ENCODE peak calls at places on chromosomes 12 and 14, in four cellular contexts. F is brain microvascular endothelial cell, Q is cardiac muscle cell, X is endodermal cell. V is an unnamed sample. For H3K36me3, the result is how much of the 10 kb centered on the place peaks cover.

GRCh38 chr14:30340495-30340894 is 218.5 kb upstream of the G2E3 start:
- DNase-seq in F (no peak), X (no peak), Q (no peak), V (no peak)

GRCh38 chr12:42266579-42267230 is 28.7 kb upstream of the YAF2 start:
- DNase-seq in Q (no peak), F (no peak), X (peak), V (no peak)

GRCh38 chr12:95397566-95397965 is 76.4 kb upstream of the METAP2 start:
- DNase-seq in Q (no peak), X (no peak), F (no peak), V (no peak)

GRCh38 chr12:79275631-79276030 is 411.1 kb downstream of the SYT1 start:
- DNase-seq in X (no peak), Q (no peak), F (peak), V (no peak)

GRCh38 chr14:94773017-94773681 is 3.2 kb upstream of the GSC start:
- DNase-seq in X (peak), Q (no peak), F (no peak), V (no peak)

GRCh38 chr14:39432619-39433451 is 602 bp upstream of the FBXO33 start:
- DNase-seq in Q (peak), F (peak), X (peak), V (peak)

GRCh38 chr14:92462568-92462967 is 51.0 kb upstream of the RIN3 start:
- DNase-seq in Q (no peak), X (no peak), F (no peak), V (no peak)

GRCh38 chr14:72261068-72261467 is 328.8 kb downstream of the RGS6 start:
- DNase-seq in F (no peak), X (no peak), Q (no peak), V (no peak)

GRCh38 chr14:75259946-75260545 is 18.6 kb upstream of the FOS start:
- DNase-seq in Q (no peak), X (no peak), F (no peak), V (no peak)

DNA sequence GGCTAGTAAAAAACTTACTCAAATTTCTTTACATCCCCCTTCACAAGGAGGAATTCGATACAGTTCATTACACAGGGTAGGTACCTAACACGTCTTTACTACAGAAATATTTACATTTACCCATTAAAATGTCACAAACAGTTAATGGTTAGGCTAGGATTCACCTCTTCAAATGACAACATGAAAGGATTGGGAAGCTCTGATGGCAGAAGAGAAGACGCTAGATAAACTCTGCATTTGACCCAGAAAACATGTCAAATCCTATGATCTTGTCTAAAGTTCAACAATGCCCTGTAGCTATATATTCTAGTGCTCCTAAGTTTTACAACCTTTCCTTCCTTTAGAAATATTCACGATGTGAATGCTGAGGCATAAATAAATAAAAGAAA is 64.8 kb downstream of the DENND5B start:
- DNase-seq in F (no peak), Q (no peak), X (no peak), V (no peak)
- H3K4me3 ChIP-seq in F (no peak), Q (no peak), X (no peak), V (no peak)

DNA sequence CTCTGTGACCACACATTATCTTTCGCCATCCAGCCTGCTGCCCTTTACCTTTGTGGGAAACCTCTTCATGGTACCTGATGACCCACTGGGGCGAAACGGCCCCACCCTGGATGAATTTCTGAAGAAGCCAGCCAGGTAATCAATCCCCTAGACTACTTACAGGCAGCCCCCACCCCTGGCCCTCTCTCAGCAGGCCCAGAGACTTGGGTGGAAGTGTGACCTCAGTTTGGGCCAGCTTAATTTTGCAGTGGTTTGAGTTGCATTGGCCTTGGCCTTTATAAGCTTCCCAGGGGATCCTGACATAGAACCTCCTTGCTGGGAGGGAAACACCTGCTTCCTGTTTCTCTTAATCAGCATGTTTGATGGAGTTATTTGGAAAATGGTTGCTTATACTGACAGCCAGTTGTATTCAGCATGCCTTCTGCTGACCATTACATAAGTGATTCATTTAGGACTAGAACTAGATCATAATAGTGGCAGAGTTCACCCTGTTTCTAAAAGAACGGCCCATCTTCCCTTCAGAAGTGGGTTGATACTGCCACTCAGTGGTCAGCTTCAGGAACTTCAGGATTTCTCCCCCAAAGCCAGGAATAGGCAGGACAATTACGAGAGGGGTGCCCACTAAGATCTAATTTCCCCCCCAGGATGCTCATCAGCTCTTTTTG is 6.1 kb downstream of the SDR39U1 start:
- DNase-seq in Q (peak), F (peak), X (peak), V (peak)
- H3K36me3 ChIP-seq in Q (under half), F (half or more), X (under half), V (half or more)

GRCh38 chr14:104843442-104844305 is 21.4 kb upstream of the CEP170B start:
- DNase-seq in F (no peak), Q (no peak), X (peak), V (no peak)
- H3K4me3 ChIP-seq in F (no peak), Q (peak), X (peak), V (no peak)

GRCh38 chr14:55641954-55642353 is 61.9 kb downstream of the KTN1 start:
- DNase-seq in F (no peak), X (no peak), Q (no peak), V (no peak)
- H3K36me3 ChIP-seq in F (under half), X (half or more), Q (half or more), V (under half)

GRCh38 chr14:51058382-51058781 is 36.5 kb downstream of the TRIM9 start:
- DNase-seq in X (no peak), F (no peak), Q (no peak), V (no peak)
- H3K4me3 ChIP-seq in X (no peak), F (no peak), Q (no peak), V (no peak)

GRCh38 chr14:69636718-69637480 is 25.5 kb downstream of the SUSD6 start:
- DNase-seq in X (no peak), Q (no peak), F (no peak), V (no peak)
- H3K36me3 ChIP-seq in X (under half), Q (under half), F (under half), V (under half)

GRCh38 chr14:77140343-77140936 is 1.2 kb downstream of the ZDHHC22 start:
- DNase-seq in F (no peak), X (peak), Q (no peak), V (no peak)

GRCh38 chr14:77141592-77142288 is at the start of gene ZDHHC22:
- DNase-seq in X (peak), F (no peak), Q (peak), V (peak)

GRCh38 chr14:77140937-77141591 is 527 bp downstream of the ZDHHC22 start:
- DNase-seq in F (no peak), Q (peak), X (peak), V (no peak)

GRCh38 chr14:77139540-77140342 is 1.9 kb downstream of the ZDHHC22 start:
- DNase-seq in X (peak), F (no peak), Q (peak), V (peak)

DNA sequence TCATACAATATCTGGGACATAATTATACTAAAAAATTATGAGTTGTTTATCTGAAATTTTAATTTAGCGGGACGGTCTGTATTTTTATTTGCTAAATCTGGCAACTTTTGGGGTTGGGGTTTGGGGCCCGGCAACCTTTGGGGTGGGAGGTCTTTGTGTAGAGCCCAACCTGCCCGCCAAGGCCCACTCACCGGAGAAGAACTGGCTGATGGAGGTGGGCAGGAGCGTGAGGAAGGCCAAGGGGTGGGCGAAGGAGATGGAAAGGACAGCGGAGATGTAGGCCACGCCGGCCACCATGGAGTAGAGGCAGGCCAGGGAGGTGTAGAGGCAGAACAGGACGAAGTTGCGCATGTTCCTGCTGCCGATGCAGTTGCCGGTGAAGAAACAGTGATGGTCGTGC is 2.6 kb downstream of the ZDHHC22 start:
- DNase-seq in F (no peak), Q (no peak), X (no peak), V (no peak)
- H3K4me3 ChIP-seq in F (no peak), Q (no peak), X (no peak), V (no peak)